ENCODE peak calls at places on chromosomes 3 and 15, in eight cellular contexts. W, L, V, C, B, N, G and Y are unnamed samples.

GRCh38 chr15:84752700-84753099 is 4.3 kb downstream of the ZNF592 start:
- DNase-seq in C (no peak), G (no peak), N (no peak), B (no peak), W (no peak), L (no peak), V (peak), Y (no peak)

GRCh38 chr3:150146891-150147761 is 176.4 kb upstream of the PFN2 start:
- DNase-seq in W (peak), G (no peak), V (peak), C (no peak), L (no peak), B (no peak), N (no peak), Y (no peak)

GRCh38 chr3:16113704-16114103 is 60.8 kb upstream of the GALNT15 start:
- DNase-seq in N (no peak), L (no peak), V (peak), W (no peak), G (no peak), B (no peak), C (no peak), Y (no peak)

GRCh38 chr3:14913926-14914776 is 33.2 kb upstream of the NR2C2 start:
- DNase-seq in W (no peak), C (no peak), V (no peak), G (no peak), L (no peak), N (no peak), B (no peak), Y (no peak)

GRCh38 chr3:57852896-57853295 is 96.8 kb downstream of the SLMAP start:
- DNase-seq in B (no peak), N (no peak), C (no peak), W (peak), G (no peak), L (no peak), V (peak), Y (no peak)

GRCh38 chr3:37466660-37467359 is 292.4 kb upstream of the LRRFIP2 start:
- DNase-seq in V (no peak), G (no peak), W (no peak), B (no peak), L (no peak), N (no peak), C (no peak), Y (no peak)

GRCh38 chr3:165800970-165801369 is 36.3 kb downstream of the BCHE start:
- DNase-seq in N (no peak), L (no peak), W (no peak), C (no peak), V (peak), B (no peak), G (no peak), Y (no peak)

GRCh38 chr3:53137221-53137620 is 7.0 kb upstream of the RFT1 start:
- DNase-seq in C (no peak), N (no peak), G (no peak), B (no peak), L (no peak), W (no peak), V (no peak), Y (no peak)

GRCh38 chr3:71372369-71372768 is 211.2 kb downstream of the FOXP1 start:
- DNase-seq in C (no peak), W (no peak), N (no peak), V (no peak), G (no peak), L (no peak), B (no peak), Y (no peak)

GRCh38 chr15:28273468-28273867 is 48.5 kb downstream of the HERC2 start:
- DNase-seq in W (no peak), G (no peak), L (no peak), N (no peak), V (peak), B (no peak), C (peak), Y (peak)

GRCh38 chr15:66870880-66871388 is 168.9 kb downstream of the SMAD6 start:
- DNase-seq in C (no peak), G (no peak), L (no peak), N (no peak), W (no peak), B (no peak), V (no peak), Y (no peak)

GRCh38 chr3:62178032-62178431 is 195.3 kb downstream of the FEZF2 start:
- DNase-seq in N (no peak), B (no peak), L (no peak), G (no peak), W (no peak), C (no peak), V (no peak), Y (no peak)

GRCh38 chr15:73226064-73226463 is 142.7 kb downstream of the HCN4 start:
- DNase-seq in L (no peak), B (no peak), C (no peak), V (peak), G (no peak), N (no peak), W (no peak), Y (no peak)

GRCh38 chr3:99896482-99896881 is 78.8 kb downstream of the CMSS1 start:
- DNase-seq in B (peak), W (no peak), N (no peak), L (no peak), C (no peak), G (peak), V (no peak), Y (no peak)

GRCh38 chr3:61858054-61858453 is 296.7 kb downstream of the PTPRG start:
- DNase-seq in B (no peak), N (no peak), C (no peak), V (peak), L (no peak), G (peak), W (no peak), Y (no peak)

GRCh38 chr15:47900731-47901130 is 183.4 kb downstream of the SEMA6D start:
- DNase-seq in N (no peak), C (no peak), B (no peak), G (no peak), L (no peak), W (no peak), V (no peak), Y (no peak)

GRCh38 chr3:24375947-24376384 is 118.7 kb downstream of the THRB start:
- DNase-seq in G (no peak), N (no peak), V (peak), W (no peak), B (no peak), L (no peak), C (no peak), Y (no peak)

GRCh38 chr3:97952872-97953271 is 19.4 kb downstream of the RIOX2 start:
- DNase-seq in N (no peak), W (no peak), C (no peak), G (no peak), B (no peak), L (no peak), V (no peak), Y (no peak)

GRCh38 chr3:164196477-164196876 is 881.8 kb downstream of the SI start:
- DNase-seq in C (no peak), W (no peak), B (no peak), G (no peak), V (no peak), N (no peak), L (no peak), Y (no peak)

GRCh38 chr15:39367591-39367990 is 213.3 kb upstream of the THBS1 start:
- DNase-seq in L (no peak), N (no peak), W (no peak), C (no peak), V (no peak), G (no peak), B (no peak), Y (no peak)

GRCh38 chr15:62706361-62706760 is 336.2 kb upstream of the TPM1 start:
- DNase-seq in G (no peak), V (peak), L (no peak), B (no peak), N (no peak), C (no peak), W (no peak), Y (no peak)

GRCh38 chr15:36449662-36450145 is 129.7 kb upstream of the CDIN1 start:
- DNase-seq in V (peak), G (no peak), N (no peak), W (no peak), C (no peak), L (no peak), B (no peak), Y (no peak)

GRCh38 chr3:43497905-43498365 is 123.9 kb downstream of the ANO10 start:
- DNase-seq in L (no peak), N (no peak), W (no peak), V (peak), G (no peak), B (no peak), C (no peak), Y (no peak)

GRCh38 chr3:80238606-80239005 is 470.8 kb upstream of the ROBO1 start:
- DNase-seq in C (no peak), L (no peak), G (no peak), W (no peak), B (no peak), V (no peak), N (no peak), Y (no peak)

GRCh38 chr3:37050242-37050641 is 56.9 kb downstream of the MLH1 start:
- DNase-seq in L (no peak), V (no peak), B (no peak), W (no peak), C (no peak), G (no peak), N (no peak), Y (no peak)

GRCh38 chr3:17013050-17013449 is 128.3 kb downstream of the PLCL2 start:
- DNase-seq in L (no peak), C (peak), V (no peak), B (no peak), W (no peak), N (no peak), G (no peak), Y (no peak)

GRCh38 chr15:99016680-99017321 is 9.2 kb upstream of the PGPEP1L start:
- DNase-seq in V (no peak), W (peak), N (no peak), G (no peak), L (no peak), B (no peak), C (no peak), Y (no peak)